ENCODE peak calls at places on chromosomes 2 and 18, in ten cellular contexts. A is right cardiac atrium; Z is astrocyte of the cerebellum; D is HFFc6; H is tibial nerve; L is effector memory CD8-positive, alpha-beta T cell; W is spleen; U is GM13976; F is renal cortical epithelial cell; X is hypothalamus. J is an unnamed sample.

GRCh38 chr2:860259-860855 is 90.3 kb upstream of the SNTG2 start:
- DNase-seq in A (no peak), Z (no peak), D (no peak), H (no peak), L (no peak), W (no peak), U (no peak), F (no peak), X (no peak), J (no peak)

GRCh38 chr2:124623560-124623959 is 598.5 kb downstream of the CNTNAP5 start:
- DNase-seq in A (no peak), Z (no peak), D (no peak), H (no peak), L (no peak), W (no peak), U (no peak), F (no peak), X (no peak), J (no peak)

GRCh38 chr2:1793868-1794445 is 49.6 kb upstream of the PXDN start:
- DNase-seq in A (peak; percentile 68), Z (no peak), D (no peak), H (no peak), L (no peak), W (peak; percentile 53), U (no peak), F (no peak), X (no peak), J (no peak)

GRCh38 chr2:120805590-120805989 is 69.9 kb downstream of the GLI2 start:
- DNase-seq in A (peak; percentile 64), Z (no peak), D (no peak), H (no peak), L (no peak), W (no peak), U (no peak), F (no peak), X (no peak), J (no peak)

GRCh38 chr2:239884875-239885274 is 140.3 kb downstream of the NDUFA10 start:
- DNase-seq in A (no peak), Z (no peak), D (no peak), H (no peak), L (no peak), W (no peak), U (no peak), F (peak; percentile 1), X (no peak), J (no peak)

GRCh38 chr2:53877112-53877511 is 17.3 kb upstream of the GPR75 start:
- DNase-seq in A (no peak), Z (no peak), D (no peak), H (no peak), L (no peak), W (no peak), U (no peak), F (no peak), X (no peak), J (no peak)

GRCh38 chr2:75571730-75572430 is 11.1 kb upstream of the EVA1A start:
- DNase-seq in A (no peak), Z (no peak), D (no peak), H (no peak), L (no peak), W (no peak), U (no peak), F (no peak), X (no peak), J (peak; percentile 65)

GRCh38 chr2:157053876-157054275 is 203.6 kb upstream of the GALNT5 start:
- DNase-seq in A (no peak), Z (no peak), D (no peak), H (no peak), L (no peak), W (no peak), U (no peak), F (no peak), X (no peak), J (no peak)

GRCh38 chr2:45344502-45344901 is 266.6 kb downstream of the SRBD1 start:
- DNase-seq in A (no peak), Z (no peak), D (no peak), H (no peak), L (no peak), W (no peak), U (no peak), F (no peak), X (no peak), J (no peak)

GRCh38 chr2:121479882-121480522 is 50.7 kb upstream of the RNU4ATAC start:
- DNase-seq in A (peak; percentile 46), Z (no peak), D (no peak), H (no peak), L (no peak), W (no peak), U (no peak), F (peak; percentile 86), X (no peak), J (peak; percentile 40)

GRCh38 chr2:26562811-26563645 is 78.1 kb downstream of the CIB4 start:
- DNase-seq in A (peak; percentile 77), Z (peak; percentile 45), D (no peak), H (peak; percentile 11), L (no peak), W (peak; percentile 50), U (no peak), F (peak; percentile 86), X (peak; percentile 21), J (peak; percentile 13)

GRCh38 chr2:148876190-148876588 is 1.2 kb downstream of the KIF5C start:
- DNase-seq in A (no peak), Z (no peak), D (no peak), H (no peak), L (no peak), W (peak; percentile 81), U (peak; percentile 45), F (no peak), X (peak; percentile 27), J (no peak)

GRCh38 chr18:61082976-61083630 is 250.1 kb upstream of the CDH20 start:
- DNase-seq in A (no peak), Z (no peak), D (no peak), H (no peak), L (no peak), W (no peak), U (no peak), F (no peak), X (no peak), J (no peak)

GRCh38 chr2:86441392-86441788 is 219 bp downstream of the KDM3A start:
- DNase-seq in A (no peak), Z (no peak), D (no peak), H (peak; percentile 13), L (no peak), W (no peak), U (no peak), F (no peak), X (no peak), J (no peak)

GRCh38 chr2:183037281-183037659 is 987 bp downstream of the NCKAP1 start:
- DNase-seq in A (no peak), Z (no peak), D (peak; percentile 18), H (peak; percentile 14), L (no peak), W (no peak), U (no peak), F (peak; percentile 66), X (no peak), J (peak; percentile 77)

GRCh38 chr2:151819920-151820319 is 8.3 kb downstream of the ARL5A start:
- DNase-seq in A (no peak), Z (no peak), D (no peak), H (no peak), L (no peak), W (no peak), U (no peak), F (no peak), X (no peak), J (no peak)

GRCh38 chr2:74567862-74568261 is 13.3 kb downstream of the DOK1 start:
- DNase-seq in A (no peak), Z (no peak), D (peak; percentile 87), H (no peak), L (no peak), W (no peak), U (no peak), F (peak; percentile 63), X (no peak), J (peak; percentile 69)

GRCh38 chr18:23332356-23332755 is 120.7 kb upstream of the RIOK3 start:
- DNase-seq in A (no peak), Z (no peak), D (no peak), H (no peak), L (no peak), W (no peak), U (no peak), F (no peak), X (no peak), J (no peak)

GRCh38 chr2:103656558-103656957 is 894.7 kb downstream of the TMEM182 start:
- DNase-seq in A (no peak), Z (peak; percentile 16), D (no peak), H (no peak), L (no peak), W (no peak), U (peak; percentile 3), F (peak; percentile 47), X (no peak), J (no peak)